ENCODE peak calls at places on chromosomes 6 and 20, in five cellular contexts. J, A, S, U and R are unnamed samples. For H3K4me1, the result is how much of the 10 kb centered on the place peaks cover.

GRCh38 chr6:35089216-35089934 is 51.8 kb downstream of the TCP11 start:
- DNase-seq in J (no peak), A (no peak), S (no peak), U (no peak), R (no peak)

GRCh38 chr20:33554914-33555420 is 65.1 kb downstream of the CBFA2T2 start:
- DNase-seq in J (peak), A (peak), S (peak), U (peak), R (no peak)

GRCh38 chr6:147095316-147095715 is 108.9 kb upstream of the STXBP5 start:
- DNase-seq in J (no peak), A (no peak), S (no peak), U (peak), R (no peak)

GRCh38 chr20:62977613-62978558 is 25.4 kb downstream of the SLC17A9 start:
- DNase-seq in J (no peak), A (no peak), S (no peak), U (no peak), R (no peak)

GRCh38 chr20:57092112-57092899 is 174.1 kb downstream of the BMP7 start:
- DNase-seq in J (peak), A (peak), S (peak), U (peak), R (peak)

GRCh38 chr6:170093276-170093657 is 197.6 kb downstream of the DLL1 start:
- DNase-seq in J (no peak), A (peak), S (no peak), U (no peak), R (no peak)

GRCh38 chr6:127457444-127458064 is 1.6 kb downstream of the KIAA0408 start:
- DNase-seq in J (no peak), A (peak), S (peak), U (peak), R (no peak)

GRCh38 chr6:158631678-158632537 is 12.6 kb downstream of the DYNLT1 start:
- DNase-seq in J (peak), A (peak), S (peak), U (peak), R (no peak)

GRCh38 chr20:40966516-40967185 is 62.0 kb upstream of the TOP1 start:
- DNase-seq in J (no peak), A (no peak), S (no peak), U (no peak), R (no peak)

GRCh38 chr20:49561256-49561655 is 6.7 kb downstream of the PTGIS start:
- DNase-seq in J (no peak), A (no peak), S (peak), U (no peak), R (peak)

GRCh38 chr6:167827588-167828324 is 1.0 kb downstream of the AFDN start:
- DNase-seq in J (no peak), A (peak), S (peak), U (peak), R (peak)

GRCh38 chr6:150183105-150183504 is 40.3 kb downstream of the PPP1R14C start:
- DNase-seq in J (no peak), A (no peak), S (peak), U (no peak), R (no peak)

GRCh38 chr6:5205877-5206840 is 54.6 kb downstream of the LYRM4 start:
- DNase-seq in J (no peak), A (peak), S (peak), U (peak), R (peak)

GRCh38 chr20:17662333-17663039 is 19.6 kb downstream of the RRBP1 start:
- DNase-seq in J (no peak), A (no peak), S (peak), U (peak), R (peak)

GRCh38 chr6:27188885-27189418 is 58.5 kb upstream of the PRSS16 start:
- DNase-seq in J (peak), A (peak), S (peak), U (peak), R (peak)

GRCh38 chr20:48194026-48194425 is 408.7 kb upstream of the SULF2 start:
- DNase-seq in J (no peak), A (no peak), S (no peak), U (no peak), R (no peak)
- H3K4me1 ChIP-seq in J (under half), A (under half), S (under half), U (under half), R (under half)

GRCh38 chr6:107991939-107992560 is 34.0 kb upstream of the SEC63 start:
- DNase-seq in J (no peak), A (no peak), S (no peak), U (no peak), R (no peak)
- H3K4me3 ChIP-seq in J (no peak), A (no peak), S (no peak), U (no peak), R (no peak)

GRCh38 chr6:42407379-42407778 is 44.3 kb downstream of the TRERF1 start:
- DNase-seq in J (no peak), A (peak), S (peak), U (peak), R (no peak)

GRCh38 chr6:42403831-42404230 is 47.9 kb downstream of the TRERF1 start:
- DNase-seq in J (peak), A (peak), S (peak), U (no peak), R (no peak)

GRCh38 chr6:42404494-42404893 is 47.2 kb downstream of the TRERF1 start:
- DNase-seq in J (peak), A (peak), S (peak), U (peak), R (peak)

GRCh38 chr6:42405025-42405424 is 46.7 kb downstream of the TRERF1 start:
- DNase-seq in J (peak), A (no peak), S (peak), U (peak), R (no peak)

GRCh38 chr6:42406296-42407280 is 45.1 kb downstream of the TRERF1 start:
- DNase-seq in J (no peak), A (no peak), S (peak), U (peak), R (no peak)
- H3K4me1 ChIP-seq in J (half or more), A (under half), S (under half), U (under half), R (under half)

DNA sequence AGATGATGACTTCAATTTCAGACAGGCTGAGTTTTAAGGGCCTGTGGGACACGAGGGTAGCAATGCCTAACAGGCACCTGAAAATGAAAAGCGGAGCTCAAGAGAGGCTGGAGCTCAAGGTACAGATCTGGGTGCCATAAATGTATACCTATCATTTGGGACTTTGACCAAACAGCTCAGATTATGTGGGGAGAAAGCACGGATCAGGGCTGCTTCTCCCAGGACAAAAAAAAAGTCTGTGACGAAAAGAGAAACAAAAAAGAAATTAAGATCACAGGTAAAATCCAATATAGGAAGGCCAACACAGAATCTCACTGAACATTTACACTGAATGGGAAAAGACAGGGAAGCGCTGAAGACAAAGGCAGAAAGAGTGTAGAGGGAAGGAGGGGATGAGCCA is 1.9 kb downstream of the PRELID3B start:
- DNase-seq in J (no peak), A (no peak), S (no peak), U (no peak), R (no peak)
- H3K4me3 ChIP-seq in J (peak), A (no peak), S (peak), U (no peak), R (peak)